ENCODE peak calls at places on chromosomes 12 and 14, in four cellular contexts. One of them, this sample, is unnamed.

GRCh38 chr12:4044736-4045432 is 171.7 kb upstream of the PARP11 start:
- DNase-seq in Caki2: no peak
- DNase-seq in NCI-H1092: no peak
- DNase-seq in pulmonary artery endothelial cell: no peak
- DNase-seq in this sample: no peak

GRCh38 chr14:51070732-51071131 is 24.2 kb downstream of the TRIM9 start:
- DNase-seq in Caki2: no peak
- DNase-seq in NCI-H1092: no peak
- DNase-seq in pulmonary artery endothelial cell: no peak
- DNase-seq in this sample: no peak

GRCh38 chr12:120397827-120398563 is 29.0 kb upstream of the MSI1 start:
- DNase-seq in Caki2: no peak
- DNase-seq in NCI-H1092: no peak
- DNase-seq in pulmonary artery endothelial cell: no peak
- DNase-seq in this sample: no peak

GRCh38 chr12:112234303-112234702 is 108.9 kb downstream of the TRAFD1 start:
- DNase-seq in Caki2: no peak
- DNase-seq in NCI-H1092: no peak
- DNase-seq in pulmonary artery endothelial cell: no peak
- DNase-seq in this sample: no peak

GRCh38 chr14:43914041-43914693 is 592.9 kb downstream of the FSCB start:
- DNase-seq in Caki2: no peak
- DNase-seq in NCI-H1092: no peak
- DNase-seq in pulmonary artery endothelial cell: no peak
- DNase-seq in this sample: no peak

GRCh38 chr12:132282950-132283771 is 46.2 kb downstream of the GALNT9 start:
- DNase-seq in Caki2: no peak
- DNase-seq in NCI-H1092: no peak
- DNase-seq in pulmonary artery endothelial cell: no peak
- DNase-seq in this sample: peak

GRCh38 chr14:24859559-24859958 is 190.4 kb downstream of the STXBP6 start:
- DNase-seq in Caki2: no peak
- DNase-seq in NCI-H1092: no peak
- DNase-seq in pulmonary artery endothelial cell: no peak
- DNase-seq in this sample: no peak

GRCh38 chr14:87745507-87746118 is 247.4 kb downstream of the GALC start:
- DNase-seq in Caki2: peak
- DNase-seq in NCI-H1092: no peak
- DNase-seq in pulmonary artery endothelial cell: no peak
- DNase-seq in this sample: no peak

GRCh38 chr14:26199599-26200370 is 398.0 kb downstream of the NOVA1 start:
- DNase-seq in Caki2: peak
- DNase-seq in NCI-H1092: no peak
- DNase-seq in pulmonary artery endothelial cell: no peak
- DNase-seq in this sample: no peak

GRCh38 chr12:117897379-117898161 is 71.2 kb downstream of the KSR2 start:
- DNase-seq in Caki2: no peak
- DNase-seq in NCI-H1092: no peak
- DNase-seq in pulmonary artery endothelial cell: no peak
- DNase-seq in this sample: no peak

GRCh38 chr12:126668961-126669360 is 1598.0 kb upstream of the TMEM132C start:
- DNase-seq in Caki2: peak
- DNase-seq in NCI-H1092: no peak
- DNase-seq in pulmonary artery endothelial cell: no peak
- DNase-seq in this sample: no peak

GRCh38 chr12:67034110-67034879 is 234.9 kb upstream of the CAND1 start:
- DNase-seq in Caki2: peak
- DNase-seq in NCI-H1092: no peak
- DNase-seq in pulmonary artery endothelial cell: no peak
- DNase-seq in this sample: peak

GRCh38 chr14:105324080-105324778 is 9.7 kb downstream of the PACS2 start:
- DNase-seq in Caki2: no peak
- DNase-seq in NCI-H1092: no peak
- DNase-seq in pulmonary artery endothelial cell: no peak
- DNase-seq in this sample: no peak

GRCh38 chr12:92070864-92071445 is 74.7 kb downstream of the BTG1 start:
- DNase-seq in Caki2: peak
- DNase-seq in NCI-H1092: no peak
- DNase-seq in pulmonary artery endothelial cell: no peak
- DNase-seq in this sample: no peak

GRCh38 chr14:37608649-37609048 is 13.2 kb downstream of the TTC6 start:
- DNase-seq in Caki2: no peak
- DNase-seq in NCI-H1092: no peak
- DNase-seq in pulmonary artery endothelial cell: no peak
- DNase-seq in this sample: no peak

GRCh38 chr12:95318071-95318545 is 100.5 kb downstream of the VEZT start:
- DNase-seq in Caki2: peak
- DNase-seq in NCI-H1092: no peak
- DNase-seq in pulmonary artery endothelial cell: no peak
- DNase-seq in this sample: peak

GRCh38 chr12:120247621-120248030 is 17.9 kb downstream of the PXN start:
- DNase-seq in Caki2: no peak
- DNase-seq in NCI-H1092: no peak
- DNase-seq in pulmonary artery endothelial cell: no peak
- DNase-seq in this sample: no peak

GRCh38 chr12:123499332-123499731 is 34.2 kb downstream of the RILPL1 start:
- DNase-seq in Caki2: no peak
- DNase-seq in NCI-H1092: no peak
- DNase-seq in pulmonary artery endothelial cell: no peak
- DNase-seq in this sample: no peak

GRCh38 chr12:25241171-25242020 is 9.3 kb downstream of the KRAS start:
- DNase-seq in Caki2: no peak
- DNase-seq in NCI-H1092: peak
- DNase-seq in pulmonary artery endothelial cell: no peak
- DNase-seq in this sample: peak

GRCh38 chr12:14962797-14963196 is 1.4 kb upstream of the ARHGDIB start:
- DNase-seq in Caki2: no peak
- DNase-seq in NCI-H1092: no peak
- DNase-seq in pulmonary artery endothelial cell: no peak
- DNase-seq in this sample: no peak

GRCh38 chr14:94048676-94049624 is 22.8 kb downstream of the OTUB2 start:
- DNase-seq in Caki2: no peak
- DNase-seq in NCI-H1092: peak
- DNase-seq in pulmonary artery endothelial cell: no peak
- DNase-seq in this sample: peak

GRCh38 chr14:95126906-95127530 is 30.3 kb downstream of the DICER1 start:
- DNase-seq in Caki2: no peak
- DNase-seq in NCI-H1092: no peak
- DNase-seq in pulmonary artery endothelial cell: no peak
- DNase-seq in this sample: no peak

GRCh38 chr12:46404225-46404631 is 31.7 kb upstream of the SLC38A2 start:
- DNase-seq in Caki2: no peak
- DNase-seq in NCI-H1092: no peak
- DNase-seq in pulmonary artery endothelial cell: no peak
- DNase-seq in this sample: no peak

GRCh38 chr12:47988073-47989022 is 15.9 kb downstream of the COL2A1 start:
- DNase-seq in Caki2: no peak
- DNase-seq in NCI-H1092: peak
- DNase-seq in pulmonary artery endothelial cell: no peak
- DNase-seq in this sample: no peak

GRCh38 chr12:26242683-26243082 is 47.3 kb downstream of the SSPN start:
- DNase-seq in Caki2: no peak
- DNase-seq in NCI-H1092: no peak
- DNase-seq in pulmonary artery endothelial cell: no peak
- DNase-seq in this sample: no peak

GRCh38 chr12:90048918-90049317 is 340.3 kb upstream of the ATP2B1 start:
- DNase-seq in Caki2: no peak
- DNase-seq in NCI-H1092: no peak
- DNase-seq in pulmonary artery endothelial cell: no peak
- DNase-seq in this sample: no peak

GRCh38 chr14:52911904-52912303 is 38.9 kb downstream of the FERMT2 start:
- DNase-seq in Caki2: no peak
- DNase-seq in NCI-H1092: peak
- DNase-seq in pulmonary artery endothelial cell: no peak
- DNase-seq in this sample: no peak